ENCODE peak calls at places on chromosome X, in nine cellular contexts. N is upper lobe of left lung, L is gastrocnemius medialis, W is lung, O is foreskin keratinocyte, B is RWPE2, J is heart left ventricle, F is A549, T is PC-3. U is an unnamed sample. For H3K4me1, the result is how much of the 10 kb centered on the place peaks cover.

GRCh38 chrX:106170318-106170717 is 2.2 kb downstream of the PWWP3B start:
- ATAC-seq in N (no peak), L (no peak), W (no peak), O (peak), B (no peak), J (no peak), F (no peak), T (peak), U (no peak)

GRCh38 chrX:131739823-131740222 is 195.9 kb downstream of the OR13H1 start:
- ATAC-seq in N (no peak), L (no peak), W (no peak), O (no peak), B (no peak), J (no peak), F (no peak), T (no peak), U (no peak)

GRCh38 chrX:20228245-20228644 is 38.5 kb downstream of the RPS6KA3 start:
- ATAC-seq in N (no peak), L (no peak), W (no peak), O (no peak), B (no peak), J (no peak), F (no peak), T (no peak), U (no peak)

GRCh38 chrX:12007881-12008280 is 130.4 kb upstream of the FRMPD4 start:
- ATAC-seq in N (no peak), L (no peak), W (no peak), O (peak), B (peak), J (no peak), F (peak), T (peak), U (no peak)

GRCh38 chrX:139974496-139974895 is 9.2 kb upstream of the CXorf66 start:
- ATAC-seq in N (no peak), L (no peak), W (no peak), O (no peak), B (no peak), J (no peak), F (no peak), T (no peak), U (no peak)

GRCh38 chrX:153876112-153876491 is 9.9 kb downstream of the L1CAM start:
- ATAC-seq in N (no peak), L (no peak), W (no peak), O (no peak), B (no peak), J (no peak), F (no peak), T (no peak), U (no peak)

GRCh38 chrX:105816517-105816916 is 5.8 kb upstream of the NRK start:
- ATAC-seq in N (no peak), L (no peak), W (no peak), O (no peak), B (no peak), J (no peak), F (no peak), T (no peak), U (no peak)

GRCh38 chrX:2656243-2656836 is 34.8 kb upstream of the CD99 start:
- ATAC-seq in N (no peak), L (no peak), W (no peak), O (no peak), B (no peak), J (no peak), F (no peak), T (no peak), U (no peak)

GRCh38 chrX:24448762-24449161 is 16.3 kb upstream of the PDK3 start:
- ATAC-seq in N (no peak), L (no peak), W (no peak), O (no peak), B (no peak), J (no peak), F (no peak), T (no peak), U (no peak)

GRCh38 chrX:54470054-54470760 is 25.8 kb downstream of the FGD1 start:
- ATAC-seq in N (no peak), L (no peak), W (no peak), O (no peak), B (no peak), J (no peak), F (peak), T (no peak), U (no peak)

GRCh38 chrX:82134378-82134777 is 932.5 kb downstream of the SH3BGRL start:
- ATAC-seq in N (no peak), L (no peak), W (no peak), O (no peak), B (no peak), J (no peak), F (no peak), T (no peak), U (no peak)

GRCh38 chrX:103918050-103918449 is 44.4 kb upstream of the TMSB15B start:
- ATAC-seq in N (peak), L (peak), W (no peak), O (peak), B (peak), J (peak), F (peak), T (peak), U (peak)

GRCh38 chrX:47690175-47690574 is 31.2 kb upstream of the UXT start:
- ATAC-seq in N (no peak), L (no peak), W (no peak), O (no peak), B (no peak), J (no peak), F (no peak), T (no peak), U (no peak)

GRCh38 chrX:30615229-30615628 is 37.7 kb upstream of the TASL start:
- ATAC-seq in N (no peak), L (no peak), W (no peak), O (peak), B (peak), J (no peak), F (no peak), T (peak), U (no peak)

GRCh38 chrX:21225643-21226042 is 148.6 kb upstream of the CNKSR2 start:
- ATAC-seq in N (no peak), L (no peak), W (no peak), O (peak), B (no peak), J (no peak), F (no peak), T (no peak), U (no peak)

GRCh38 chrX:374566-374965 is 12.1 kb downstream of the PPP2R3B start:
- ATAC-seq in N (no peak), L (no peak), W (no peak), O (no peak), B (no peak), J (no peak), F (no peak), T (peak), U (no peak)

GRCh38 chrX:43002526-43003203 is 224.7 kb upstream of the PPP1R2C start:
- ATAC-seq in N (no peak), L (no peak), W (no peak), O (no peak), B (no peak), J (no peak), F (no peak), T (no peak), U (no peak)

GRCh38 chrX:905828-906566 is 275.4 kb downstream of the SHOX start:
- ATAC-seq in N (peak), L (no peak), W (no peak), O (no peak), B (no peak), J (no peak), F (no peak), T (no peak), U (no peak)

GRCh38 chrX:140664939-140665338 is 44.6 kb upstream of the LINC00632 start:
- ATAC-seq in N (no peak), L (no peak), W (no peak), O (no peak), B (no peak), J (no peak), F (no peak), T (peak), U (no peak)

GRCh38 chrX:46754450-46755075 is 4.4 kb downstream of the SLC9A7 start:
- ATAC-seq in N (no peak), L (no peak), W (no peak), O (no peak), B (no peak), J (no peak), F (no peak), T (no peak), U (no peak)

GRCh38 chrX:23637187-23637586 is 30.1 kb upstream of the PRDX4 start:
- ATAC-seq in N (no peak), L (no peak), W (no peak), O (no peak), B (no peak), J (peak), F (no peak), T (no peak), U (no peak)

GRCh38 chrX:95885074-95885473 is 799.6 kb upstream of the DIAPH2 start:
- ATAC-seq in N (peak), L (peak), W (no peak), O (no peak), B (no peak), J (peak), F (no peak), T (no peak), U (peak)

DNA sequence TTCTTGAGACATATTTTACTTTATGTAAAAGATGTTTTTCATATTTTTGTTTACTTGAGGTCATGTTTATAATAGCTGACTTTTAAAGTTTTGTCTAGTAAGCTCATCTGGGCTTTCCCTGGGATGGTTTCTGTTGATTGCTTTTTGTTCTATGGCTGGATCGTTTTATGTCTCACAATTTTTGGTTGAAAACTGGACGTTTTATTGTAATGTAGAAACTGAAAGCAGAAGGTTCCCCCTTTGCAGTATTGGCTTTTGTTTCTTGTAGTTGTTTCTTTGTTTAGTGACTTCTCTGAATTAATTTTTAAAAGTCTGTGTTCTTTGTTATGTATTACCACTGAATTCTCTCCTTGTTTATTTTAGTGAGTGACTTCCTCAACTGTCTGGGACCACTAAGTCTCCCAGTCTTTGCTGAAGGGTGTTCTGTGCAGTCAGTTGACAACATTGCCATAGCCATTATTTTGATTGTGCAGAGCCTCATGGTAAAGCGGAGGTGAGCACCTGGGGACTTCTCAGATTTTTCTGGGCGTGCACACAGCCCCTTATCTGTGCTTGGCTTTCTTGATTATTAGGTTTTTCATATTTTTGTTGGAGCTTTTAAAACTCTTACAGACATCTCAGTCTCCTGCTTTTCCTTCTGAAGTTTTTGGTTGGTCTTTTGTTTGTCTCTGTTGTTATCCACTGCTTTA is 31.0 kb downstream of the KDM6A start:
- ATAC-seq in N (no peak), L (no peak), W (no peak), O (no peak), B (no peak), J (no peak), F (no peak), T (no peak), U (no peak)
- H3K4me1 ChIP-seq in N (under half), L (half or more), W (under half), O (under half), B (under half), J (under half), F (half or more), T (under half), U (under half)

GRCh38 chrX:13721819-13722527 is 12.4 kb downstream of the TRAPPC2 start:
- ATAC-seq in N (peak), L (peak), W (no peak), O (no peak), B (no peak), J (no peak), F (no peak), T (peak), U (no peak)
- H3K4me1 ChIP-seq in N (under half), L (under half), W (under half), O (under half), B (under half), J (under half), F (under half), T (under half), U (half or more)

DNA sequence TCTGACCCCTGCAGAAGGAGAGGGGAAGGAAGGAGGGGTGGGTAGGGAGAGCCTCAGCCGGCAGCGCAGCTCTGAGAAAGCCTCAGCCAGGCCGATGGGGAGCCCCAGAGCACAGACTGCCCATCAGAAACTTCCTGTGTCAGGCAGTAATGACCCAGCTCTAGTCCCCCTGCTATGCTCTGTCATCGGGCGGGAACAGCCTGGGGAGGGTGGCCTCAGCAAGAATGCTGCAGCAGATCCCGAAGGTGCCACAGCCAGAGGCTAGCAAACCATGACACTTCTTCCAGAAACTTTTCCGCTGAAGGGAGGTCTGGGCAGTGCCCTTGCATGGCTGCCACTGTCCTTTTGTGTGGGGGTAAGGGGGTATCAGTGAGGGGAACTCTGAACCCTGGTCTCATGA is 279.0 kb downstream of the BCOR start:
- ATAC-seq in N (no peak), L (no peak), W (no peak), O (no peak), B (no peak), J (no peak), F (no peak), T (no peak), U (no peak)
- H3K4me1 ChIP-seq in N (under half), L (under half), W (under half), O (under half), B (under half), J (under half), F (under half), T (under half), U (under half)

DNA sequence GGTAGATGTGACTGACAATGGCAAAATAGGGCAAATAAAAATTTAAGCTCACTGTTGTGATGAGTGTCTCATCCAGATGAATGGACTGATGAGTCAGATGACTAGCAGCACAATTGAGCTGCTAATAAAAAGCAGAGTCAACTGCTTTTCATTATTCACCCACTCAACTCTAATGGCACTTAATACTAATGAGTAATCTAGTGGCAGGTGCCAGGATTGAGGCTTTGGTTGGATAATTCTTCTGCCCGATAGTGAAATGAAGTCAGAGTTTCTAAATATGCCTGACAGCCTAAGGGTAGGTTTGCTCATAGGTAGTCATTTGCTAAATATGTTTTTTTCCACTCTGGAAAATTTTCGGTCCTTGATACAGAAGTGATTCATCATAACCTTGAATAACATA is 10.4 kb downstream of the OGT start:
- ATAC-seq in N (peak), L (peak), W (peak), O (peak), B (peak), J (peak), F (peak), T (peak), U (peak)
- H3K4me1 ChIP-seq in N (under half), L (under half), W (under half), O (under half), B (under half), J (under half), F (half or more), T (half or more), U (under half)

DNA sequence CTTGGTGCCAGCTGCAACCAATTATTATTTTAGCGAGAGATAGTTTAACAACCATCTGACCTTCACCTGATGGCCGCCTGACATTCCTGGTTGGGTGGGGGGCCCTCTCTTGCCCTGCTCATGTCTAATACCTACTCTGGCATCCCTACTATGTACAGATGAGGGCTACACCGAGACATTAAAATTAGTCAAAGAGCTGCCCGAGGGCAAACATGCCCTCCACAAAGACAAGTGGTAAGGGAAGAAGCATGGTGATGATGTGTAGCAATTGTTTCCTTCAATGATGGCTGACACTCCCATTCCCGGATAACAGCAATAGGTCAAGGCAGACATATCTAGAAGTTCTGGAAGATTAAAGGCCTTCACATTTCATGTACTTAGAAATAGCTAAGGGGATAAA is 49.6 kb downstream of the MAP7D3 start:
- ATAC-seq in N (no peak), L (no peak), W (no peak), O (no peak), B (no peak), J (no peak), F (no peak), T (no peak), U (no peak)
- H3K4me1 ChIP-seq in N (under half), L (half or more), W (under half), O (under half), B (under half), J (under half), F (under half), T (under half), U (under half)

GRCh38 chrX:39898147-39898546 is 199.6 kb downstream of the BCOR start:
- ATAC-seq in N (no peak), L (no peak), W (no peak), O (no peak), B (no peak), J (no peak), F (no peak), T (peak), U (no peak)
- H3K4me1 ChIP-seq in N (under half), L (under half), W (under half), O (under half), B (under half), J (under half), F (half or more), T (half or more), U (under half)

DNA sequence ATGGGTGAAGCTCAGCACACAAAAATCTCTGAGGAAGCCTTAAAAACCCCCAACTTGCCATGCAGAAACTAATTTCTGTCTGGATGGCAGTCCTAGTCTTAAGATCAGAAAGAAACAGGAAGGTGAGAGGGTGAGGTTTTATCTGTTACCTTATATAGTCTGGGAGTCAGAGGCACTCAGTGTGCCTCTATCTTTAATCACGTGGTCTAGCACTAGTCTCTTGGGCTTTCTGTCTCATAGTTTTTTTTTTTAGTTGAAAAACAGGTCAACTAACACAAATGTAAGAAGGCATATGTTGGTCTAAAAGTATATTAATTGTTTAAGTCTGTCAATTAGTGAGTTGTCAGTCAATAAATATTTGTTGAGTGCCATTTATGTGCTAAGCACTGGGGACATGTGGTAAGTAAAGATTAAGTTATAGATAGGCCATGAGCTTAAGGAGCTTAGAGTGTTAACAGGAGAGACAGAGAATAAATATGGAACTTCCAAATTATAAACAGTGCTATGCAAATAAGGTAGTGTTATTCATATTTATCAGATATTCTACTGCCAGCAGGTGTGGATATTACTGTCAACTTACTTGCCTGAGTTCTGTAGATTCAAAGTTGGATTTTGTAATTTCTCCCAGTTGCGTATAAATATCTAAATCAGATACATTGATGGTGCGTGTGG is 6.9 kb downstream of the CYBB start:
- ATAC-seq in N (no peak), L (no peak), W (no peak), O (no peak), B (no peak), J (no peak), F (no peak), T (no peak), U (no peak)
- H3K4me1 ChIP-seq in N (under half), L (under half), W (under half), O (under half), B (under half), J (under half), F (under half), T (under half), U (under half)

GRCh38 chrX:79156818-79157217 is 12.3 kb downstream of the GPR174 start:
- ATAC-seq in N (no peak), L (no peak), W (no peak), O (no peak), B (no peak), J (no peak), F (no peak), T (no peak), U (no peak)
- H3K4me1 ChIP-seq in N (under half), L (under half), W (under half), O (under half), B (under half), J (under half), F (under half), T (under half), U (under half)

GRCh38 chrX:16123222-16123786 is at the start of gene GRPR:
- ATAC-seq in N (peak), L (no peak), W (peak), O (peak), B (peak), J (peak), F (peak), T (peak), U (peak)
- H3K4me1 ChIP-seq in N (under half), L (under half), W (under half), O (under half), B (under half), J (under half), F (under half), T (under half), U (under half)